ENCODE peak calls at places on chromosomes 5 and 9, in four cellular contexts. T is pancreas, K is upper lobe of right lung, V is foreskin keratinocyte. H is an unnamed sample.

GRCh38 chr5:89067362-89067761 is 184.4 kb upstream of the MEF2C start:
- DNase-seq in T (no peak), K (no peak), V (no peak), H (no peak)

GRCh38 chr9:137026384-137026783 is 1.7 kb downstream of the ABCA2 start:
- DNase-seq in T (no peak), K (no peak), V (no peak), H (no peak)

GRCh38 chr5:170886210-170886894 is 24.5 kb downstream of the RANBP17 start:
- DNase-seq in T (no peak), K (no peak), V (no peak), H (no peak)

GRCh38 chr5:154196955-154197652 is 6.6 kb downstream of the GALNT10 start:
- DNase-seq in T (no peak), K (no peak), V (no peak), H (no peak)

GRCh38 chr9:33765411-33765810 is 29.9 kb upstream of the PRSS3 start:
- DNase-seq in T (no peak), K (no peak), V (peak), H (peak)

GRCh38 chr5:56422060-56422762 is 189.1 kb upstream of the ANKRD55 start:
- DNase-seq in T (peak), K (no peak), V (no peak), H (peak)

GRCh38 chr9:128912270-128912853 is 8.4 kb upstream of the PHYHD1 start:
- DNase-seq in T (no peak), K (peak), V (peak), H (peak)

GRCh38 chr9:124271660-124272059 is 13.9 kb downstream of the NEK6 start:
- DNase-seq in T (no peak), K (no peak), V (no peak), H (no peak)

GRCh38 chr5:14277407-14278320 is 134.5 kb downstream of the TRIO start:
- DNase-seq in T (no peak), K (no peak), V (no peak), H (no peak)

GRCh38 chr5:78855026-78855425 is 130.1 kb downstream of the ARSB start:
- DNase-seq in T (no peak), K (no peak), V (peak), H (peak)

GRCh38 chr9:21974542-21975409 is 19.4 kb downstream of the CDKN2A start:
- DNase-seq in T (peak), K (no peak), V (no peak), H (peak)

GRCh38 chr5:179758905-179759304 is 26.3 kb downstream of the MAML1 start:
- DNase-seq in T (no peak), K (peak), V (no peak), H (no peak)

GRCh38 chr5:141815051-141815795 is 63.0 kb downstream of the PCDH1 start:
- DNase-seq in T (no peak), K (no peak), V (no peak), H (no peak)

GRCh38 chr5:7756453-7756852 is 94.5 kb downstream of the CFAP90 start:
- DNase-seq in T (no peak), K (peak), V (no peak), H (no peak)

GRCh38 chr9:113876806-113877236 is 712 bp downstream of the ZNF618 start:
- DNase-seq in T (no peak), K (no peak), V (no peak), H (no peak)

GRCh38 chr5:100479079-100479688 is 56.0 kb upstream of the FAM174A start:
- DNase-seq in T (peak), K (no peak), V (peak), H (peak)

GRCh38 chr5:79032031-79032711 is 37.3 kb downstream of the DMGDH start:
- DNase-seq in T (no peak), K (no peak), V (no peak), H (no peak)

GRCh38 chr5:40622463-40623252 is 57.1 kb upstream of the PTGER4 start:
- DNase-seq in T (no peak), K (no peak), V (no peak), H (no peak)

GRCh38 chr9:104092192-104092591 is 1.9 kb upstream of the SMC2 start:
- DNase-seq in T (no peak), K (no peak), V (no peak), H (no peak)

DNA sequence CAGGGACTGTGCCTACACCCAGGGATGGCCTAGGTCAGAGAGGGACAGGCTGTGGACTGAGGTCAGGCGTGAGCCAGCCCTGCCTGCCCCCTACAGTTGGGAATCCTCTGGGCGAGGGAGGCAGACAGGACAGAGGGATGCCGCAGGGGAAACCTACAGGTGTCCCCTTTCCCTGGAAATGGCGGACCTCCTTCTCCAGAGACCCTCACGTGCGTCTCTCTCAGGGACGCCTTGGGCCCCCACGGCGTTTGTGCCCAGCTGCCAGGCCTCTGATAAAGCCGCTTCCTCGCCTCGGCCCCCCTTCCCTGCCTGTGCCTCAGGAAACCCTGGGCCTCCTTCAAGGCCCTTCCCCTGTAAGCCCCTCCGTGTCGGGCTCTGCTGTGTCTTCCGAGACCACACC is 129.3 kb downstream of the RXRA start:
- DNase-seq in T (no peak), K (no peak), V (no peak), H (no peak)
- TF ChIP-seq CTCF in T (no peak), K (no peak), V (no peak), H (no peak)

DNA sequence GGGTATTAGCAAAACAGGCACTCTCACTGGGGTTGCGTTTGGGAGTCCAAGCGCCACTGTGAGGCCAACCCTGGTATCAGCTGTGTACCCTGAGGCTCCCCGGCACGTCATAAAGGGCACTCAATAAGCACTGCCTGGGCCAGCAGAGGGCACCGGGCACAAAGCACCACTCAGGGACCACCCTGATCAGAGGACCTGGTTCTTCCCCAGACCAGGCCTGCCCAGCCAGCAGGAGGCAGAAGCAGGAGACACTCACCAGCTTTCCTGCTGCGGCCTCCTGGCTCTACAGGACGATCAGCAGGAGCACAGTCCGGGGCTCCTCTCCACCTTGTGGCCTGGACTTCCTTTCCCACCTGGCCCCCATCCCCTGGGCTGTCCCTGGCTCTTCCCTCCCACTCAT is 12.6 kb downstream of the MGAT1 start:
- DNase-seq in T (no peak), K (no peak), V (no peak), H (no peak)
- TF ChIP-seq CTCF in T (no peak), K (no peak), V (peak), H (no peak)

GRCh38 chr5:65742565-65743231 is 20.7 kb downstream of the NLN start:
- DNase-seq in T (no peak), K (no peak), V (peak), H (peak)
- TF ChIP-seq CTCF in T (peak), K (peak), V (peak), H (peak)

GRCh38 chr5:67058998-67059746 is 137.4 kb downstream of the CD180 start:
- DNase-seq in T (no peak), K (no peak), V (no peak), H (no peak)
- TF ChIP-seq CTCF in T (no peak), K (no peak), V (no peak), H (no peak)